ENCODE peak calls at places on chromosomes 11 and 22, in eight cellular contexts. One of them, this sample, is unnamed.
A peak's percentile ranks its signal among the peaks of the same experiment; 100 is the strongest.

GRCh38 chr22:32177221-32177765 is 18.2 kb upstream of the C22orf42 start:
- DNase-seq in AG10803: no peak
- DNase-seq in AG09309: no peak
- DNase-seq in heart right ventricle: no peak
- DNase-seq in right atrium auricular region: peak; percentile 21
- DNase-seq in Peyer's patch: no peak
- DNase-seq in fibroblast of lung: no peak
- DNase-seq in psoas muscle: no peak
- DNase-seq in this sample: peak; percentile 54

GRCh38 chr11:121839821-121840220 is 276.2 kb downstream of the BLID start:
- DNase-seq in AG10803: peak; percentile 81
- DNase-seq in AG09309: peak; percentile 40
- DNase-seq in heart right ventricle: no peak
- DNase-seq in right atrium auricular region: no peak
- DNase-seq in Peyer's patch: no peak
- DNase-seq in fibroblast of lung: peak; percentile 55
- DNase-seq in psoas muscle: no peak
- DNase-seq in this sample: no peak

GRCh38 chr11:63017306-63017974 is 1.8 kb upstream of the SLC22A8 start:
- DNase-seq in AG10803: no peak
- DNase-seq in AG09309: no peak
- DNase-seq in heart right ventricle: no peak
- DNase-seq in right atrium auricular region: no peak
- DNase-seq in Peyer's patch: no peak
- DNase-seq in fibroblast of lung: peak; percentile 3
- DNase-seq in psoas muscle: no peak
- DNase-seq in this sample: no peak

GRCh38 chr22:39313258-39314001 is 6.0 kb downstream of the RPL3 start:
- DNase-seq in AG10803: no peak
- DNase-seq in AG09309: no peak
- DNase-seq in heart right ventricle: no peak
- DNase-seq in right atrium auricular region: no peak
- DNase-seq in Peyer's patch: peak; percentile 34
- DNase-seq in fibroblast of lung: no peak
- DNase-seq in psoas muscle: no peak
- DNase-seq in this sample: no peak

GRCh38 chr22:39268645-39269044 is 23.9 kb upstream of the PDGFB start:
- DNase-seq in AG10803: no peak
- DNase-seq in AG09309: no peak
- DNase-seq in heart right ventricle: no peak
- DNase-seq in right atrium auricular region: no peak
- DNase-seq in Peyer's patch: no peak
- DNase-seq in fibroblast of lung: no peak
- DNase-seq in psoas muscle: no peak
- DNase-seq in this sample: no peak

GRCh38 chr11:100827934-100828661 is 141.0 kb downstream of the ARHGAP42 start:
- DNase-seq in AG10803: no peak
- DNase-seq in AG09309: no peak
- DNase-seq in heart right ventricle: no peak
- DNase-seq in right atrium auricular region: no peak
- DNase-seq in Peyer's patch: no peak
- DNase-seq in fibroblast of lung: peak; percentile 88
- DNase-seq in psoas muscle: no peak
- DNase-seq in this sample: no peak

GRCh38 chr11:17076517-17077239 is 789 bp downstream of the RPS13 start:
- DNase-seq in AG10803: peak; percentile 10
- DNase-seq in AG09309: no peak
- DNase-seq in heart right ventricle: no peak
- DNase-seq in right atrium auricular region: no peak
- DNase-seq in Peyer's patch: no peak
- DNase-seq in fibroblast of lung: peak; percentile 3
- DNase-seq in psoas muscle: no peak
- DNase-seq in this sample: no peak

GRCh38 chr22:48824673-48825651 is 1002.7 kb downstream of the BRD1 start:
- DNase-seq in AG10803: no peak
- DNase-seq in AG09309: no peak
- DNase-seq in heart right ventricle: no peak
- DNase-seq in right atrium auricular region: no peak
- DNase-seq in Peyer's patch: peak; percentile 27
- DNase-seq in fibroblast of lung: peak; percentile 19
- DNase-seq in psoas muscle: no peak
- DNase-seq in this sample: no peak

GRCh38 chr11:35088676-35089075 is 50.3 kb upstream of the CD44 start:
- DNase-seq in AG10803: no peak
- DNase-seq in AG09309: no peak
- DNase-seq in heart right ventricle: no peak
- DNase-seq in right atrium auricular region: no peak
- DNase-seq in Peyer's patch: no peak
- DNase-seq in fibroblast of lung: peak; percentile 59
- DNase-seq in psoas muscle: no peak
- DNase-seq in this sample: no peak

GRCh38 chr11:120239713-120240640 is at the start of gene POU2F3:
- DNase-seq in AG10803: no peak
- DNase-seq in AG09309: no peak
- DNase-seq in heart right ventricle: no peak
- DNase-seq in right atrium auricular region: no peak
- DNase-seq in Peyer's patch: no peak
- DNase-seq in fibroblast of lung: no peak
- DNase-seq in psoas muscle: peak; percentile 34
- DNase-seq in this sample: no peak
- TF ChIP-seq CTCF in AG10803: no peak
- TF ChIP-seq CTCF in AG09309: no peak
- TF ChIP-seq CTCF in heart right ventricle: no peak
- TF ChIP-seq CTCF in right atrium auricular region: peak; percentile 53
- TF ChIP-seq CTCF in Peyer's patch: no peak
- TF ChIP-seq CTCF in fibroblast of lung: peak; percentile 14
- TF ChIP-seq CTCF in psoas muscle: no peak
- TF ChIP-seq CTCF in this sample: no peak

DNA sequence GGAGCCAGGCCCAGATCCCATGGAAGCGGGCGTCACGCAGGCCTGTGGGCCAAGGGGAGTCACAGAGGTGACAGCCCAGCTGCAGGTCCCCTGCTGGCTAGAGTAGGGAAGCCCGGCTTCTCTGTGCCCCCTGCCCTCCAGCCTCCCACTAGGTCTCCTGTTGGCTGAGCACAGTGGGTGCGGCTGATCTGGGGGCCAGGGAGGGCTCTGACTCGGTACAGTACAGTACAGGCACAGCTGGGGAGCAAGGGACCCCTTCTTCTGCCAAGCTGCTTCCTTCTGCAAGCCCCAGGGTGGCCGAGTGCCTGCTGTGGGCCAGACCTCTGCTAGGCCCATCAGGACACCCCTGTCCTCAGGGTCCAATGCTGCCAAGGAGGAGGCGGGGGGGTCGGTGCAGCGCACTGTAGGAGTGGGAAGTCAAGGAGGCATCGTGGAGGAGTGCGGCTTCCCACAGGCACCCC is 10.1 kb downstream of the SUSD2 start:
- DNase-seq in AG10803: no peak
- DNase-seq in AG09309: no peak
- DNase-seq in heart right ventricle: no peak
- DNase-seq in right atrium auricular region: no peak
- DNase-seq in Peyer's patch: no peak
- DNase-seq in fibroblast of lung: no peak
- DNase-seq in psoas muscle: peak; percentile 34
- DNase-seq in this sample: no peak
- TF ChIP-seq CTCF in AG10803: no peak
- TF ChIP-seq CTCF in AG09309: no peak
- TF ChIP-seq CTCF in heart right ventricle: no peak
- TF ChIP-seq CTCF in right atrium auricular region: no peak
- TF ChIP-seq CTCF in Peyer's patch: no peak
- TF ChIP-seq CTCF in fibroblast of lung: no peak
- TF ChIP-seq CTCF in psoas muscle: no peak
- TF ChIP-seq CTCF in this sample: no peak

GRCh38 chr11:64558065-64558745 is 32.8 kb upstream of the SLC22A12 start:
- DNase-seq in AG10803: no peak
- DNase-seq in AG09309: no peak
- DNase-seq in heart right ventricle: no peak
- DNase-seq in right atrium auricular region: no peak
- DNase-seq in Peyer's patch: peak; percentile 30
- DNase-seq in fibroblast of lung: no peak
- DNase-seq in psoas muscle: peak; percentile 33
- DNase-seq in this sample: no peak

GRCh38 chr11:64549969-64550368 is 41.1 kb upstream of the SLC22A12 start:
- DNase-seq in AG10803: no peak
- DNase-seq in AG09309: no peak
- DNase-seq in heart right ventricle: no peak
- DNase-seq in right atrium auricular region: no peak
- DNase-seq in Peyer's patch: peak; percentile 7
- DNase-seq in fibroblast of lung: no peak
- DNase-seq in psoas muscle: no peak
- DNase-seq in this sample: no peak

GRCh38 chr11:64556044-64556720 is 34.8 kb upstream of the SLC22A12 start:
- DNase-seq in AG10803: no peak
- DNase-seq in AG09309: no peak
- DNase-seq in heart right ventricle: no peak
- DNase-seq in right atrium auricular region: no peak
- DNase-seq in Peyer's patch: peak; percentile 38
- DNase-seq in fibroblast of lung: no peak
- DNase-seq in psoas muscle: no peak
- DNase-seq in this sample: no peak

GRCh38 chr11:64556721-64557250 is 34.2 kb upstream of the SLC22A12 start:
- DNase-seq in AG10803: no peak
- DNase-seq in AG09309: no peak
- DNase-seq in heart right ventricle: no peak
- DNase-seq in right atrium auricular region: no peak
- DNase-seq in Peyer's patch: peak; percentile 40
- DNase-seq in fibroblast of lung: no peak
- DNase-seq in psoas muscle: no peak
- DNase-seq in this sample: no peak

GRCh38 chr11:64553554-64554201 is 37.3 kb upstream of the SLC22A12 start:
- DNase-seq in AG10803: peak; percentile 46
- DNase-seq in AG09309: no peak
- DNase-seq in heart right ventricle: peak; percentile 49
- DNase-seq in right atrium auricular region: peak; percentile 68
- DNase-seq in Peyer's patch: peak; percentile 71
- DNase-seq in fibroblast of lung: peak; percentile 19
- DNase-seq in psoas muscle: peak; percentile 81
- DNase-seq in this sample: no peak
- TF ChIP-seq CTCF in AG10803: peak; percentile 95
- TF ChIP-seq CTCF in AG09309: peak; percentile 95
- TF ChIP-seq CTCF in heart right ventricle: peak; percentile 98
- TF ChIP-seq CTCF in right atrium auricular region: peak; percentile 100
- TF ChIP-seq CTCF in Peyer's patch: peak; percentile 89
- TF ChIP-seq CTCF in fibroblast of lung: peak; percentile 98
- TF ChIP-seq CTCF in psoas muscle: peak; percentile 99
- TF ChIP-seq CTCF in this sample: peak; percentile 92

GRCh38 chr22:37778370-37779009 is 29.2 kb upstream of the GCAT start:
- DNase-seq in AG10803: no peak
- DNase-seq in AG09309: no peak
- DNase-seq in heart right ventricle: no peak
- DNase-seq in right atrium auricular region: no peak
- DNase-seq in Peyer's patch: no peak
- DNase-seq in fibroblast of lung: no peak
- DNase-seq in psoas muscle: no peak
- DNase-seq in this sample: no peak

GRCh38 chr22:37776639-37777005 is 31.1 kb upstream of the GCAT start:
- DNase-seq in AG10803: no peak
- DNase-seq in AG09309: no peak
- DNase-seq in heart right ventricle: no peak
- DNase-seq in right atrium auricular region: no peak
- DNase-seq in Peyer's patch: no peak
- DNase-seq in fibroblast of lung: no peak
- DNase-seq in psoas muscle: no peak
- DNase-seq in this sample: no peak

GRCh38 chr22:37774728-37775127 is 33.0 kb upstream of the GCAT start:
- DNase-seq in AG10803: no peak
- DNase-seq in AG09309: no peak
- DNase-seq in heart right ventricle: no peak
- DNase-seq in right atrium auricular region: no peak
- DNase-seq in Peyer's patch: no peak
- DNase-seq in fibroblast of lung: no peak
- DNase-seq in psoas muscle: no peak
- DNase-seq in this sample: no peak

GRCh38 chr22:37777122-37777687 is 30.5 kb upstream of the GCAT start:
- DNase-seq in AG10803: peak; percentile 89
- DNase-seq in AG09309: peak; percentile 66
- DNase-seq in heart right ventricle: peak; percentile 31
- DNase-seq in right atrium auricular region: no peak
- DNase-seq in Peyer's patch: no peak
- DNase-seq in fibroblast of lung: peak; percentile 91
- DNase-seq in psoas muscle: peak; percentile 71
- DNase-seq in this sample: no peak

DNA sequence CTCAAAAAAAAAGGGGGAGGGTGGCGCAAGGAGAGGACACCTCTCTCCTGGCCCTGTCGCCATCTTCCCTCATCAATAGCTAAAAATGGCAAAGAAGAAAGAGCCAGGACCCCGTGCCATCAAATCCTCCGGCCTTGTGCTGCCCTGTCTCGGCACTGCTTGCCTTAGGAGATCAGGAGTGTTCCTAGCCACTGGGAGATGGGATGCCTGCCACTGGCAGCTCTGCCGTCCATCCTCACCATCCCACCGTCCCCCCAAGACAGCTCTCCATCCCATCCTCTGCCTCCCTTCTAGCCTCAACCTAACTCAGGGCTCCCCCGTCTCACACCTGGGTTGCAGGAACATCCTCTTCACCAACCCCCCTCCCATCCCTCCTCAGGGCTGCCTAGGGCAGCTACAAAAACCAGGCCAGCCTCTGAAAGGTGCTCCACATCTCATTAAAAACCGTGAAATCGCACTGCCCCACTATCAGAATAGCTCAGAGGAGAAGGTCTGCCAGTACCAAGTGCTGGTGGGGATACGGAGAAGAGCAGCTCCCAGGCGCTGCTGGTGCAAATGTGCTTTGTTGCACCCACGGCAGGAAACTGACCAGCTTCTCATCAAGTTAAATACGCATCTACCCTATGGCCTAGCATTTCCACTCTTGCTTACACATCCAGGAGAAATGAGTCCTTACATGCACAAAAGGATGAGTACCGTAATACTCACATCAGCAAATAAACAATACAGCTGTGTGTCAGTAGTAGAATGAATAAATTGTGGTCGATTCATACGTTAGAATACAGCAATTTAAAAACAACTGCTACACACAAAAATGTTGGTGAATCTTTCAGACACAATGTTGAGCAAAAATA is 31.7 kb upstream of the GCAT start:
- DNase-seq in AG10803: peak; percentile 74
- DNase-seq in AG09309: peak; percentile 62
- DNase-seq in heart right ventricle: no peak
- DNase-seq in right atrium auricular region: no peak
- DNase-seq in Peyer's patch: no peak
- DNase-seq in fibroblast of lung: peak; percentile 83
- DNase-seq in psoas muscle: no peak
- DNase-seq in this sample: no peak
- TF ChIP-seq CTCF in AG10803: no peak
- TF ChIP-seq CTCF in AG09309: no peak
- TF ChIP-seq CTCF in heart right ventricle: no peak
- TF ChIP-seq CTCF in right atrium auricular region: no peak
- TF ChIP-seq CTCF in Peyer's patch: no peak
- TF ChIP-seq CTCF in fibroblast of lung: no peak
- TF ChIP-seq CTCF in psoas muscle: no peak
- TF ChIP-seq CTCF in this sample: no peak

GRCh38 chr11:67356867-67357561 is 3.7 kb upstream of the POLD4 start:
- DNase-seq in AG10803: peak; percentile 72
- DNase-seq in AG09309: no peak
- DNase-seq in heart right ventricle: peak; percentile 57
- DNase-seq in right atrium auricular region: peak; percentile 78
- DNase-seq in Peyer's patch: peak; percentile 73
- DNase-seq in fibroblast of lung: peak; percentile 73
- DNase-seq in psoas muscle: peak; percentile 79
- DNase-seq in this sample: no peak
- TF ChIP-seq CTCF in AG10803: peak; percentile 95
- TF ChIP-seq CTCF in AG09309: peak; percentile 94
- TF ChIP-seq CTCF in heart right ventricle: peak; percentile 89
- TF ChIP-seq CTCF in right atrium auricular region: peak; percentile 94
- TF ChIP-seq CTCF in Peyer's patch: peak; percentile 96
- TF ChIP-seq CTCF in fibroblast of lung: peak; percentile 96
- TF ChIP-seq CTCF in psoas muscle: peak; percentile 89
- TF ChIP-seq CTCF in this sample: peak; percentile 94

This sample was measured in osteocyte.